ENCODE peak calls at places on chromosomes 1 and 21, in ten cellular contexts. X is tibial nerve, J is sigmoid colon, O is ovary, H is A549, R is H1, D is upper lobe of left lung, Q is stomach, E is K562, N is transverse colon. I is an unnamed sample.
A peak's percentile ranks its signal among the peaks of the same experiment; 100 is the strongest.

GRCh38 chr1:183039985-183040447 is 16.8 kb downstream of the LAMC1 start:
- DNase-seq in X (no peak), J (no peak), O (no peak), H (no peak), R (no peak), D (no peak), Q (no peak), E (no peak), N (no peak), I (no peak)

GRCh38 chr1:13548281-13548680 is 34.5 kb upstream of the LRRC38 start:
- DNase-seq in X (no peak), J (no peak), O (no peak), H (no peak), R (no peak), D (no peak), Q (no peak), E (no peak), N (no peak), I (no peak)

GRCh38 chr21:14290584-14290983 is 74.6 kb downstream of the RBM11 start:
- DNase-seq in X (no peak), J (no peak), O (no peak), H (no peak), R (no peak), D (no peak), Q (no peak), E (no peak), N (no peak), I (no peak)

GRCh38 chr21:35908311-35909078 is 151.8 kb downstream of the SETD4 start:
- DNase-seq in X (no peak), J (no peak), O (no peak), H (no peak), R (no peak), D (no peak), Q (no peak), E (no peak), N (no peak), I (no peak)

GRCh38 chr1:74468982-74469603 is 43.3 kb downstream of the LRRC53 start:
- DNase-seq in X (no peak), J (no peak), O (no peak), H (peak; percentile 35), R (no peak), D (no peak), Q (no peak), E (peak; percentile 33), N (no peak), I (peak; percentile 66)

GRCh38 chr1:165644064-165644735 is 13.2 kb downstream of the MGST3 start:
- DNase-seq in X (no peak), J (no peak), O (no peak), H (no peak), R (no peak), D (no peak), Q (no peak), E (no peak), N (no peak), I (no peak)

GRCh38 chr1:47180603-47181094 is 9.2 kb downstream of the PDZK1IP1 start:
- DNase-seq in X (no peak), J (no peak), O (no peak), H (no peak), R (no peak), D (peak; percentile 55), Q (peak; percentile 38), E (no peak), N (no peak), I (peak; percentile 12)

GRCh38 chr1:31878018-31878417 is 60.1 kb downstream of the PTP4A2 start:
- DNase-seq in X (no peak), J (no peak), O (no peak), H (no peak), R (no peak), D (no peak), Q (no peak), E (no peak), N (no peak), I (no peak)

GRCh38 chr1:165954940-165955339 is 127.5 kb downstream of the UCK2 start:
- DNase-seq in X (no peak), J (no peak), O (no peak), H (no peak), R (no peak), D (no peak), Q (no peak), E (no peak), N (no peak), I (no peak)

GRCh38 chr1:30998171-30998570 is 67.3 kb downstream of the PUM1 start:
- DNase-seq in X (no peak), J (no peak), O (no peak), H (no peak), R (no peak), D (no peak), Q (no peak), E (no peak), N (no peak), I (no peak)

GRCh38 chr1:197787623-197788536 is 12.6 kb upstream of the DENND1B start:
- DNase-seq in X (no peak), J (no peak), O (no peak), H (no peak), R (no peak), D (no peak), Q (no peak), E (no peak), N (no peak), I (no peak)

DNA sequence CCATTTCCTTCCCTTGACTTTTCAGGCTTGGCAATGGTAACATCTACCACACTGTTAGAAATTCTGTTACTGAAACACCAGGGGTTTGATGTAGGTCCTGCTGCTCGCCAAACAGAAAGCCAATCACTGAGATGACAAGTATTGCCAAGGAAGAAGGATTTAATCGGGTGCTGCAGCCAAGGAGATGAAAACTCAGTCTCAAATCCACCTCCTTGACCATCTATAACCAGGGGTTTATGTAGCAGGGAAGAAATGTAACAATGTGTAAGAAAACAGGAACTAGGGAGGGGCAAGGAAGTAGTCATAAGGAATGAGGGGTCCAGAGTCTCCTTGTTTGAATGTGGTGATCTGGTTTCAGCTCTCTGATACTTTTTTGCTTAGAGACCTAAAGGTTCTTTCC is 25.4 kb downstream of the PLA2G2A start:
- DNase-seq in X (no peak), J (no peak), O (no peak), H (no peak), R (no peak), D (no peak), Q (no peak), E (no peak), N (no peak), I (no peak)
- TF ChIP-seq EP300 in X (no peak), J (no peak), O (no peak), H (no peak), R (no peak), D (no peak), Q (no peak), E (no peak), N (no peak), I (no peak)

GRCh38 chr1:3174487-3175247 is 105.7 kb downstream of the PRDM16 start:
- DNase-seq in X (peak; percentile 38), J (peak; percentile 81), O (peak; percentile 80), H (no peak), R (no peak), D (peak; percentile 92), Q (peak; percentile 90), E (no peak), N (peak; percentile 38), I (no peak)
- TF ChIP-seq CTCF in X (no peak), J (no peak), O (no peak), H (no peak), R (no peak), D (peak; percentile 37), Q (no peak), E (no peak), N (no peak), I (no peak)

GRCh38 chr1:219088778-219089557 is 84.7 kb upstream of the LYPLAL1 start:
- DNase-seq in X (peak; percentile 12), J (no peak), O (no peak), H (peak; percentile 97), R (no peak), D (peak; percentile 89), Q (peak; percentile 33), E (peak; percentile 69), N (peak; percentile 14), I (no peak)

GRCh38 chr1:219085082-219085481 is 88.6 kb upstream of the LYPLAL1 start:
- DNase-seq in X (no peak), J (no peak), O (no peak), H (no peak), R (no peak), D (no peak), Q (no peak), E (no peak), N (no peak), I (no peak)

GRCh38 chr1:219086956-219087469 is 86.7 kb upstream of the LYPLAL1 start:
- DNase-seq in X (no peak), J (no peak), O (no peak), H (no peak), R (no peak), D (no peak), Q (no peak), E (no peak), N (no peak), I (no peak)

GRCh38 chr1:219081943-219082925 is 91.4 kb upstream of the LYPLAL1 start:
- DNase-seq in X (no peak), J (no peak), O (no peak), H (no peak), R (no peak), D (no peak), Q (no peak), E (no peak), N (no peak), I (no peak)

DNA sequence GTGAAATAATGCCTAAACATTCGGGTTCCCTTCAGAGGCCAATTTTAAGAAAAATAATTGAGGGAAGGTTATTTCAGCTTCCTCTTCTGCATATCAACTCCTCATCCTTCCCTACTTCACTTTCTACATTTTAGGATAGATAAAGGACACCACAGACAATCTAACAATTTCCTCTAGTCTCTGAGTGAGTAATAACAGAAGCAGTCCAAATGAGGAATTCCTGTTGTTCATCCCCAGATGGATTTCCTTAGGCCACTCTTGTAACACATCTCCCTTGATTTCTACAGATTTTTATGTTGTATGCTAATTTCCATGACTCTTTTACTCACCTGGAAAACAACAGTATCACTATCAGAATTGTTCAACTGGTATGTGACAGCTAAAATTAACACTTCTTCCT is 87.7 kb upstream of the LYPLAL1 start:
- DNase-seq in X (no peak), J (no peak), O (no peak), H (no peak), R (no peak), D (no peak), Q (no peak), E (no peak), N (no peak), I (no peak)
- TF ChIP-seq EP300 in X (no peak), J (no peak), O (no peak), H (no peak), R (no peak), D (no peak), Q (no peak), E (no peak), N (no peak), I (no peak)

DNA sequence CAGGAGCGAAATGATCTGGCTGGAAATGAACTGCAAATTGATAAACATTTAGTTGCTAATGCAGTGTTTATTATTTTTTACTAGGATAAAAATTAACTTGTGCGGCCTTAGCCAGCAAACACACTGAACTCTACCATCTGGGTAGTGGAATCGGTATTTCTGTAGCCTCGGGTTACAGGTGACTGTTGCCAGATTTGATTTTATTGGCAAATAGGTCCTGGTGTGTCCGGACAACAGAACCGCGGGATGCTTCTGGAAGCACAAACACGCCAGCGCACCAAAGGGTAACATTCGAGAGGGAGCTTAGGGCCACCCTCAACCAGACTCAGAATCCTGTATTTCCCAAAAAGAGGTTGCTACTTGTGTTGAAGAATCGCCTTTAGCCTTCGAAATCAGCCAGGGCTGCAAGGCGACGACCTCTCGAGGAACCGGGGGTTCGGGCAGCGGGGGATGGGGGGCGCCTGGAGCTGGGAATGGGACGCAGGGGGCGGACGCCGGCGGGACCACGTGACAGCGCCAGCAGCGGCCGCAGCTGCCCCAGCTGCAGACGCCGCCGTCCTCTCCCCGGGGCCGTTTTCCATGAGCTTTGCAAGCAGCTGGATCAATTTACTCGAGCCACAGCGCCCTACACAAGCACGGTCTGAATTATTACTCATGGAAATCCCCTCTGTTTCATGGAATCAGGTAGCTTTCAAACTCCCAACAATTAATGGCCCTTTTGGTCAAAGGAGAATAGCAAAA is 158.8 kb downstream of the TOMM20 start:
- DNase-seq in X (no peak), J (peak; percentile 86), O (peak; percentile 71), H (no peak), R (no peak), D (peak; percentile 69), Q (peak; percentile 63), E (no peak), N (no peak), I (peak; percentile 93)
- TF ChIP-seq CTCF in X (no peak), J (no peak), O (no peak), H (no peak), R (no peak), D (no peak), Q (no peak), E (no peak), N (no peak), I (no peak)